ENCODE peak calls at places on chromosomes 2 and 18, in seven cellular contexts. U is SK-N-DZ; W is fibroblast of the aortic adventitia; R is neural crest cell; T is iPS-NIHi11; Q is activated CD8-positive, alpha-beta memory T cell treated with anti-CD3 and anti-CD28 coated beads for 1 hour; N is naive thymus-derived CD8-positive, alpha-beta T cell. D is an unnamed sample.

GRCh38 chr2:168247341-168248305 is at the start of gene STK39:
- DNase-seq in U (peak), W (peak), R (peak), T (peak), Q (peak), N (peak), D (peak)

GRCh38 chr18:939167-939566 is 34.5 kb downstream of the ADCYAP1 start:
- DNase-seq in U (no peak), W (no peak), R (no peak), T (peak), Q (no peak), N (no peak), D (no peak)

GRCh38 chr2:33134086-33134763 is 187.5 kb downstream of the LTBP1 start:
- DNase-seq in U (no peak), W (peak), R (no peak), T (no peak), Q (no peak), N (no peak), D (peak)

GRCh38 chr2:240246173-240246820 is 105.8 kb upstream of the OTOS start:
- DNase-seq in U (no peak), W (no peak), R (no peak), T (no peak), Q (no peak), N (no peak), D (no peak)

GRCh38 chr2:36493221-36493620 is 104.7 kb downstream of the FEZ2 start:
- DNase-seq in U (no peak), W (no peak), R (no peak), T (no peak), Q (no peak), N (no peak), D (no peak)

GRCh38 chr2:233247744-233248143 is 3.7 kb upstream of the ATG16L1 start:
- DNase-seq in U (no peak), W (peak), R (no peak), T (no peak), Q (no peak), N (no peak), D (peak)

GRCh38 chr2:42224422-42225067 is 55.4 kb downstream of the EML4 start:
- DNase-seq in U (no peak), W (peak), R (no peak), T (no peak), Q (no peak), N (no peak), D (no peak)

GRCh38 chr18:13395577-13395976 is 177.0 kb downstream of the LDLRAD4 start:
- DNase-seq in U (no peak), W (no peak), R (no peak), T (no peak), Q (no peak), N (no peak), D (no peak)

GRCh38 chr2:144860421-144860820 is 340.5 kb upstream of the ZEB2 start:
- DNase-seq in U (no peak), W (no peak), R (no peak), T (no peak), Q (no peak), N (no peak), D (no peak)

GRCh38 chr2:37367984-37368383 is 23.6 kb downstream of the QPCT start:
- DNase-seq in U (no peak), W (no peak), R (no peak), T (no peak), Q (no peak), N (no peak), D (no peak)

GRCh38 chr2:12738112-12738485 is 21.4 kb downstream of the TRIB2 start:
- DNase-seq in U (no peak), W (no peak), R (no peak), T (no peak), Q (no peak), N (no peak), D (peak)

GRCh38 chr2:152221870-152222269 is 46.3 kb upstream of the STAM2 start:
- DNase-seq in U (no peak), W (peak), R (no peak), T (no peak), Q (no peak), N (no peak), D (peak)

D was measured in lung microvascular endothelial cell.